ENCODE peak calls at places on chromosomes 4 and X, in nine cellular contexts. One of them, this sample, is unnamed.

GRCh38 chrX:41759817-41760216 is 35.8 kb downstream of the GPR82 start:
- DNase-seq in right lobe of liver: no peak
- DNase-seq in neuronal stem cell: no peak
- DNase-seq in heart right ventricle: no peak
- DNase-seq in dorsolateral prefrontal cortex: no peak
- DNase-seq in GM23248: peak
- DNase-seq in psoas muscle: no peak
- DNase-seq in fibroblast of lung: peak
- DNase-seq in A549: peak
- DNase-seq in this sample: no peak

GRCh38 chr4:185742766-185743165 is 69.2 kb downstream of the SORBS2 start:
- DNase-seq in right lobe of liver: peak
- DNase-seq in neuronal stem cell: no peak
- DNase-seq in heart right ventricle: no peak
- DNase-seq in dorsolateral prefrontal cortex: no peak
- DNase-seq in GM23248: peak
- DNase-seq in psoas muscle: no peak
- DNase-seq in fibroblast of lung: no peak
- DNase-seq in A549: no peak
- DNase-seq in this sample: peak

GRCh38 chr4:8351931-8352367 is 82.4 kb downstream of the HTRA3 start:
- DNase-seq in right lobe of liver: no peak
- DNase-seq in neuronal stem cell: no peak
- DNase-seq in heart right ventricle: no peak
- DNase-seq in dorsolateral prefrontal cortex: peak
- DNase-seq in GM23248: peak
- DNase-seq in psoas muscle: no peak
- DNase-seq in fibroblast of lung: peak
- DNase-seq in A549: peak
- DNase-seq in this sample: no peak

GRCh38 chr4:152106781-152107321 is 346.0 kb upstream of the GATB start:
- DNase-seq in right lobe of liver: no peak
- DNase-seq in neuronal stem cell: no peak
- DNase-seq in heart right ventricle: no peak
- DNase-seq in dorsolateral prefrontal cortex: no peak
- DNase-seq in GM23248: peak
- DNase-seq in psoas muscle: no peak
- DNase-seq in fibroblast of lung: peak
- DNase-seq in A549: peak
- DNase-seq in this sample: peak

GRCh38 chrX:48910926-48911406 is 480 bp downstream of the SLC35A2 start:
- DNase-seq in right lobe of liver: no peak
- DNase-seq in neuronal stem cell: no peak
- DNase-seq in heart right ventricle: no peak
- DNase-seq in dorsolateral prefrontal cortex: no peak
- DNase-seq in GM23248: peak
- DNase-seq in psoas muscle: no peak
- DNase-seq in fibroblast of lung: no peak
- DNase-seq in A549: no peak
- DNase-seq in this sample: no peak

GRCh38 chr4:184234155-184234554 is 16.5 kb upstream of the ENPP6 start:
- DNase-seq in right lobe of liver: no peak
- DNase-seq in neuronal stem cell: no peak
- DNase-seq in heart right ventricle: no peak
- DNase-seq in dorsolateral prefrontal cortex: no peak
- DNase-seq in GM23248: no peak
- DNase-seq in psoas muscle: no peak
- DNase-seq in fibroblast of lung: no peak
- DNase-seq in A549: no peak
- DNase-seq in this sample: peak

GRCh38 chr4:138243369-138243768 is 1.2 kb upstream of the SLC7A11 start:
- DNase-seq in right lobe of liver: no peak
- DNase-seq in neuronal stem cell: no peak
- DNase-seq in heart right ventricle: no peak
- DNase-seq in dorsolateral prefrontal cortex: no peak
- DNase-seq in GM23248: no peak
- DNase-seq in psoas muscle: no peak
- DNase-seq in fibroblast of lung: no peak
- DNase-seq in A549: no peak
- DNase-seq in this sample: no peak

GRCh38 chrX:39757971-39758370 is 339.8 kb downstream of the BCOR start:
- DNase-seq in right lobe of liver: no peak
- DNase-seq in neuronal stem cell: no peak
- DNase-seq in heart right ventricle: no peak
- DNase-seq in dorsolateral prefrontal cortex: no peak
- DNase-seq in GM23248: peak
- DNase-seq in psoas muscle: no peak
- DNase-seq in fibroblast of lung: no peak
- DNase-seq in A549: no peak
- DNase-seq in this sample: no peak

GRCh38 chr4:144861471-144861870 is 215.5 kb downstream of the HHIP start:
- DNase-seq in right lobe of liver: no peak
- DNase-seq in neuronal stem cell: no peak
- DNase-seq in heart right ventricle: no peak
- DNase-seq in dorsolateral prefrontal cortex: no peak
- DNase-seq in GM23248: no peak
- DNase-seq in psoas muscle: no peak
- DNase-seq in fibroblast of lung: no peak
- DNase-seq in A549: no peak
- DNase-seq in this sample: no peak

GRCh38 chr4:108135549-108136209 is 33.1 kb downstream of the LEF1 start:
- DNase-seq in right lobe of liver: no peak
- DNase-seq in neuronal stem cell: peak
- DNase-seq in heart right ventricle: no peak
- DNase-seq in dorsolateral prefrontal cortex: no peak
- DNase-seq in GM23248: no peak
- DNase-seq in psoas muscle: no peak
- DNase-seq in fibroblast of lung: no peak
- DNase-seq in A549: no peak
- DNase-seq in this sample: no peak

GRCh38 chr4:105092356-105092755 is 54.3 kb upstream of the TET2 start:
- DNase-seq in right lobe of liver: no peak
- DNase-seq in neuronal stem cell: no peak
- DNase-seq in heart right ventricle: no peak
- DNase-seq in dorsolateral prefrontal cortex: no peak
- DNase-seq in GM23248: peak
- DNase-seq in psoas muscle: no peak
- DNase-seq in fibroblast of lung: peak
- DNase-seq in A549: no peak
- DNase-seq in this sample: no peak

GRCh38 chrX:9704876-9705465 is 60.7 kb downstream of the GPR143 start:
- DNase-seq in right lobe of liver: no peak
- DNase-seq in neuronal stem cell: no peak
- DNase-seq in heart right ventricle: no peak
- DNase-seq in dorsolateral prefrontal cortex: no peak
- DNase-seq in GM23248: no peak
- DNase-seq in psoas muscle: no peak
- DNase-seq in fibroblast of lung: no peak
- DNase-seq in A549: no peak
- DNase-seq in this sample: no peak

GRCh38 chrX:16312761-16313623 is 145.7 kb downstream of the MAGEB17 start:
- DNase-seq in right lobe of liver: no peak
- DNase-seq in neuronal stem cell: no peak
- DNase-seq in heart right ventricle: no peak
- DNase-seq in dorsolateral prefrontal cortex: no peak
- DNase-seq in GM23248: no peak
- DNase-seq in psoas muscle: no peak
- DNase-seq in fibroblast of lung: no peak
- DNase-seq in A549: no peak
- DNase-seq in this sample: no peak

GRCh38 chr4:121072080-121072835 is at the start of gene NDNF:
- DNase-seq in right lobe of liver: peak
- DNase-seq in neuronal stem cell: peak
- DNase-seq in heart right ventricle: peak
- DNase-seq in dorsolateral prefrontal cortex: no peak
- DNase-seq in GM23248: peak
- DNase-seq in psoas muscle: peak
- DNase-seq in fibroblast of lung: peak
- DNase-seq in A549: no peak
- DNase-seq in this sample: no peak

DNA sequence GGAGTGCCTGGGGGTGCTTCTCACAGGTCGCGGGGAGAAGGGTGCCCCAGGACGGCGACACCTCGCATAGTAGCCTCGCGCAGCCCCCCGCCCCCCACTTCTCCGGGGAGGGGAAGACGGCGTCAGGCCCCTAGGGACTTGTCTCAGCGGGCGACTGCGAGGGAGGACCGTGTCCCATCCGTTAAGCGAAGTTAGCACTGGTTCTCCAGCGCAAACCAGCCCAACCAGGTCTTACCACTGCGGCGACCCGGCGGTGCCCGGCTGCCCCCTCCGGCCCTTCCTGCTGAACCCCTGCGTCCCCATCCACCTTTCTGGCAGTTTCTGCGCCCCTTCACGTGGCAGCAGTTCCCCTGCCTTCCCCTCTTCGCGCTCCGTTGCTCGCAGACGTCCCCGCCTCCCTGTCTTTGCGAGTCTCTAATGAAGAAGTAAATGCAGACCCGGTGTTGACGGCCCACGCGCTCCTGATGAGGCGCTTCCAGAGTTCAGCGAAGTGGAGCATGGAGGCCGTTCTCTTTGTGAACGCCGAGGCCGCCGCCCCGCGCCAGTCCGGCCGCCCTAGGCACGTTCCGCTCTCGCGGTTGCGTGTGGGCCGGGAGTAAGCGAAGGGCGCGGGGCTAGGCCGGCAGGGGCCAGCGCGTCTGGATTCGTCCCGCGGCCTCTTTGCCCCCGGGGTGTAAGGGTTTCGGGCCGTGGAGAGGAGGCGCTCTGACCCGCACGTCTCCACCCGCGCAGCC is 3.0 kb downstream of the SLIT2 start:
- DNase-seq in right lobe of liver: no peak
- DNase-seq in neuronal stem cell: peak
- DNase-seq in heart right ventricle: peak
- DNase-seq in dorsolateral prefrontal cortex: no peak
- DNase-seq in GM23248: peak
- DNase-seq in psoas muscle: peak
- DNase-seq in fibroblast of lung: peak
- DNase-seq in A549: no peak
- DNase-seq in this sample: no peak
- H3K27ac ChIP-seq in right lobe of liver: no peak
- H3K27ac ChIP-seq in neuronal stem cell: no peak
- H3K27ac ChIP-seq in heart right ventricle: no peak
- H3K27ac ChIP-seq in dorsolateral prefrontal cortex: no peak
- H3K27ac ChIP-seq in GM23248: peak
- H3K27ac ChIP-seq in psoas muscle: peak
- H3K27ac ChIP-seq in fibroblast of lung: peak
- H3K27ac ChIP-seq in A549: no peak
- H3K27ac ChIP-seq in this sample: peak

DNA sequence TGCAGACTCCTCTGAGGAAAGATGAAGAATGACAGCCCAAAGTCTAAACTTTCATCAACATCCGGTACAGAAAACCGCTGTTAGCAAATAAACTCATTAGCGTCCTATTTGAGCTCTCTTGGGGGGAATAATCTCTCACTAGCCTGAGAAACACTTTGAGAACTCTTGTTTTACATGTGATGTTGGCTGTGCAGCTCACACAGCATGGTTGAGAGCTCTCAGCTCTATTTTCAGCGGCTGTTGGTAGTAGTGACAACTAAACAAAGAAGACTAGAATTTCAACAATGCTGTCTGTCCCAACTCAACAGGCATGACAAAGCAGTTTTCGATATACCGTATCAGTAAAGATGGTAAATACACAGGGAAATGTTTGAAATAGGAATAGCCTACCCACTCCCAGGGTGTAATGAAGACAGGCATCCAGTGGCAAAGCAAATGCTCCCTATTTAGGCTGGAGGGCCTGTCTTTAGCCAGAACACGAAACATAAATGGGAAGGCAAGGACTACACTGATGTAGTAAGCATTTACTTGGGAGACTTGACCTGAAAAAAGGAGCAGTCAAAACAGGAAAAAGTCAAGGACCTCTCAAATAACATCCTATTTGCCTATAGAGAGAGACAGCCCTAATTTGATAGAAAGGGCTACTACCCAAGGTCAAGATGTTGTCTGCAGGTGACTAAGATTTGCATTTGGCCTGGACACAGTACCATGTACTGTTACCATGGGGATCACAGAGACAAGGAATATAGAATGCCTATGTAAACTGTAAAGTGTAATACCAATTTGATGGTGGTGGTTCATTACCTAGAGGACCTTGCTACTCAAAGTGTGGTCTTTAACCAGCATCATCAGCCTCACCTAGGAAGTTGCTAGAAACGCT is 60.4 kb downstream of the PPEF2 start:
- DNase-seq in right lobe of liver: no peak
- DNase-seq in neuronal stem cell: no peak
- DNase-seq in heart right ventricle: peak
- DNase-seq in dorsolateral prefrontal cortex: no peak
- DNase-seq in GM23248: no peak
- DNase-seq in psoas muscle: no peak
- DNase-seq in fibroblast of lung: no peak
- DNase-seq in A549: peak
- DNase-seq in this sample: no peak
- H3K27ac ChIP-seq in right lobe of liver: no peak
- H3K27ac ChIP-seq in neuronal stem cell: no peak
- H3K27ac ChIP-seq in heart right ventricle: peak
- H3K27ac ChIP-seq in dorsolateral prefrontal cortex: no peak
- H3K27ac ChIP-seq in GM23248: no peak
- H3K27ac ChIP-seq in psoas muscle: no peak
- H3K27ac ChIP-seq in fibroblast of lung: no peak
- H3K27ac ChIP-seq in A549: peak
- H3K27ac ChIP-seq in this sample: no peak

GRCh38 chr4:45078201-45078600 is 351.8 kb upstream of the GNPDA2 start:
- DNase-seq in right lobe of liver: no peak
- DNase-seq in neuronal stem cell: no peak
- DNase-seq in heart right ventricle: no peak
- DNase-seq in dorsolateral prefrontal cortex: no peak
- DNase-seq in GM23248: no peak
- DNase-seq in psoas muscle: no peak
- DNase-seq in fibroblast of lung: no peak
- DNase-seq in A549: no peak
- DNase-seq in this sample: no peak

GRCh38 chr4:45072981-45073380 is 346.6 kb upstream of the GNPDA2 start:
- DNase-seq in right lobe of liver: no peak
- DNase-seq in neuronal stem cell: no peak
- DNase-seq in heart right ventricle: no peak
- DNase-seq in dorsolateral prefrontal cortex: no peak
- DNase-seq in GM23248: no peak
- DNase-seq in psoas muscle: no peak
- DNase-seq in fibroblast of lung: no peak
- DNase-seq in A549: no peak
- DNase-seq in this sample: no peak
- H3K27ac ChIP-seq in right lobe of liver: no peak
- H3K27ac ChIP-seq in neuronal stem cell: no peak
- H3K27ac ChIP-seq in heart right ventricle: no peak
- H3K27ac ChIP-seq in dorsolateral prefrontal cortex: no peak
- H3K27ac ChIP-seq in GM23248: no peak
- H3K27ac ChIP-seq in psoas muscle: no peak
- H3K27ac ChIP-seq in fibroblast of lung: no peak
- H3K27ac ChIP-seq in A549: no peak
- H3K27ac ChIP-seq in this sample: no peak

DNA sequence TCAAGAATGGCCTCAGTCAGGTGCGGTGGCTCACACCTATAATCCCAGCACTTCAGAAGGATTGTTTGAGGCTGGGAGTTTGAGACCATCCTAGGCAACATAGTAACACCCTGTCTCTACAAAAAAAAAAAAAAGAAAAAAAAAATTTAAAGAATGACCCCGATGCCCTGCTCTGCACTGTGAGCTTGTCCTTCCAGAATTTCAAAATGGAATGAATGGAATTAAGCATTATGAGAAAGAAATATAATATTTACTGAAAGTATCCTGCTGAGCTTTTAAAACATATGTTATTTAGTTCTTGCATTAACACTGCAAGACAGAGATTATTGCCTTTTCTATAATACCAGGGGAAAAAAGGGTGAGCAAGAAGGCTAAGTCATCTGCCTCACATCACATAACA is 42.0 kb upstream of the GAB1 start:
- DNase-seq in right lobe of liver: no peak
- DNase-seq in neuronal stem cell: no peak
- DNase-seq in heart right ventricle: no peak
- DNase-seq in dorsolateral prefrontal cortex: no peak
- DNase-seq in GM23248: no peak
- DNase-seq in psoas muscle: no peak
- DNase-seq in fibroblast of lung: peak
- DNase-seq in A549: no peak
- DNase-seq in this sample: no peak
- H3K27ac ChIP-seq in right lobe of liver: no peak
- H3K27ac ChIP-seq in neuronal stem cell: no peak
- H3K27ac ChIP-seq in heart right ventricle: no peak
- H3K27ac ChIP-seq in dorsolateral prefrontal cortex: no peak
- H3K27ac ChIP-seq in GM23248: no peak
- H3K27ac ChIP-seq in psoas muscle: no peak
- H3K27ac ChIP-seq in fibroblast of lung: no peak
- H3K27ac ChIP-seq in A549: no peak
- H3K27ac ChIP-seq in this sample: peak